ENCODE peak calls at places on chromosomes 6 and 20, in eight cellular contexts. X is Panc1, E is upper lobe of left lung, B is HCT116, M is K562, K is GM23338, C is HepG2, F is GM12878. Z is an unnamed sample.

GRCh38 chr6:132391391-132392291 is 9.6 kb downstream of the MOXD1 start:
- ATAC-seq in X (no peak), E (peak; percentile 62), B (no peak), M (no peak), K (peak; percentile 51), C (no peak), F (no peak), Z (peak; percentile 91)

GRCh38 chr6:11944111-11944510 is 68.0 kb upstream of the HIVEP1 start:
- ATAC-seq in X (no peak), E (no peak), B (no peak), M (no peak), K (no peak), C (no peak), F (no peak), Z (no peak)

GRCh38 chr6:118770112-118770788 is 118.9 kb upstream of the CEP85L start:
- ATAC-seq in X (no peak), E (no peak), B (no peak), M (no peak), K (no peak), C (no peak), F (no peak), Z (no peak)

GRCh38 chr6:134007077-134007476 is 45.3 kb downstream of the SLC2A12 start:
- ATAC-seq in X (no peak), E (peak; percentile 70), B (no peak), M (no peak), K (no peak), C (no peak), F (no peak), Z (no peak)

GRCh38 chr6:23027281-23027680 is 457.9 kb downstream of the HDGFL1 start:
- ATAC-seq in X (no peak), E (no peak), B (no peak), M (no peak), K (no peak), C (no peak), F (no peak), Z (no peak)

GRCh38 chr6:153138930-153139329 is 7.8 kb upstream of the RGS17 start:
- ATAC-seq in X (no peak), E (no peak), B (no peak), M (no peak), K (no peak), C (no peak), F (no peak), Z (no peak)

GRCh38 chr6:144377586-144377985 is 92.5 kb downstream of the UTRN start:
- ATAC-seq in X (peak; percentile 45), E (peak; percentile 40), B (no peak), M (no peak), K (no peak), C (peak; percentile 6), F (no peak), Z (peak; percentile 43)

GRCh38 chr6:43544461-43544860 is 27.6 kb downstream of the POLR1C start:
- ATAC-seq in X (no peak), E (no peak), B (no peak), M (no peak), K (no peak), C (no peak), F (peak; percentile 26), Z (no peak)

GRCh38 chr6:41175084-41175483 is 12.2 kb upstream of the TREM2 start:
- ATAC-seq in X (no peak), E (no peak), B (no peak), M (no peak), K (no peak), C (no peak), F (no peak), Z (no peak)

GRCh38 chr6:164079275-164079600 is 664.7 kb downstream of the QKI start:
- ATAC-seq in X (no peak), E (no peak), B (no peak), M (no peak), K (no peak), C (no peak), F (no peak), Z (no peak)

GRCh38 chr6:117449549-117450439 is 24.1 kb upstream of the ROS1 start:
- ATAC-seq in X (no peak), E (no peak), B (peak; percentile 53), M (peak; percentile 75), K (peak; percentile 67), C (peak; percentile 54), F (peak; percentile 62), Z (no peak)

GRCh38 chr20:63690898-63691710 is 5.3 kb upstream of the TNFRSF6B start:
- ATAC-seq in X (peak; percentile 8), E (no peak), B (no peak), M (no peak), K (no peak), C (no peak), F (peak; percentile 60), Z (no peak)

GRCh38 chr6:35017461-35018183 is 123.5 kb downstream of the TCP11 start:
- ATAC-seq in X (no peak), E (peak; percentile 70), B (no peak), M (no peak), K (no peak), C (no peak), F (no peak), Z (peak; percentile 78)

GRCh38 chr6:99711925-99712324 is 105.3 kb downstream of the PRDM13 start:
- ATAC-seq in X (no peak), E (no peak), B (no peak), M (no peak), K (no peak), C (no peak), F (no peak), Z (no peak)

GRCh38 chr6:122495612-122496011 is 24.0 kb upstream of the SERINC1 start:
- ATAC-seq in X (no peak), E (no peak), B (no peak), M (no peak), K (no peak), C (no peak), F (peak; percentile 30), Z (no peak)

GRCh38 chr20:15760217-15760567 is 813.1 kb downstream of the KIF16B start:
- ATAC-seq in X (no peak), E (no peak), B (no peak), M (no peak), K (no peak), C (no peak), F (no peak), Z (no peak)

DNA sequence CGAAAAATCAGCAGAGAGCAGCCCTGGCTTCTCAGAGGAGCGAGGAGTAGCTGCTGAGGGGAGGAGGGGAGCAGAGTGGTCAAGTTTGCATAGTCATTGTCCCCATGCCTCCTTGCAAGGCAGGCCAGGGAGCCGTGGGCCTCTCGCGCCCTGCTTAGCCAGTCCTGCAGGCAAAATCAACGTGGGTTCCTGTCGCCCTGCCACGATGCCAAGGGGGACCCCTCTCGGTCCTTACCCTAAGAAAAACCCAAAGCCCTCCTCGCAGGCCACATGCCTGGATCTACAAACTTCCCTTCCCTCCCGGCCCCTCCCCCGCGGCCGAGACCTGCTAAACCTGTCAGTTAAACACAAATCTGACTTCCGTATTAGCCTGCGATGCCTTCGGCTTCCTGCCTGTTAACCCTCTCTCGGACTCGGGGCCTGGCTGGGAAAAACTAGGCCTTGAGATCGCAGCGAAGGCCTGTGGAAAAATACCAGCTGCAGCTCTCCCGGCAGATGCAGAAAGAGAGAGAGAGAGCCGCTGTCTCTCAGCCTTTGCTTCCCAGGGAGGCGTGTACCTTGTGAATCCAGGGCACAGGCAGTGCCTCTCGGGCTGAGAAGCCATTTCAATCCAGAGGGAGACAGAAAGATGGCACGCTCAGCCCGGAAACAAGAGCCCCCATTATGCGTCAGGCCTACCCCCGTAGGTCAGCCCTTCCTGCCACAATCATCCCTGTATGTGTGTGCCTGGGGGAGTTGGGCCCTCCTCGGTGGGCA is 975 bp upstream of the ZMYND8 start:
- ATAC-seq in X (peak; percentile 31), E (peak; percentile 72), B (peak; percentile 43), M (peak; percentile 46), K (peak; percentile 19), C (peak; percentile 58), F (peak; percentile 71), Z (peak; percentile 48)
- TF ChIP-seq POLR2AphosphoS5 in X (peak; percentile 68), E (peak; percentile 74), B (peak; percentile 57), M (peak; percentile 33), K (peak; percentile 25), C (peak; percentile 82), F (peak; percentile 89), Z (peak; percentile 86)

DNA sequence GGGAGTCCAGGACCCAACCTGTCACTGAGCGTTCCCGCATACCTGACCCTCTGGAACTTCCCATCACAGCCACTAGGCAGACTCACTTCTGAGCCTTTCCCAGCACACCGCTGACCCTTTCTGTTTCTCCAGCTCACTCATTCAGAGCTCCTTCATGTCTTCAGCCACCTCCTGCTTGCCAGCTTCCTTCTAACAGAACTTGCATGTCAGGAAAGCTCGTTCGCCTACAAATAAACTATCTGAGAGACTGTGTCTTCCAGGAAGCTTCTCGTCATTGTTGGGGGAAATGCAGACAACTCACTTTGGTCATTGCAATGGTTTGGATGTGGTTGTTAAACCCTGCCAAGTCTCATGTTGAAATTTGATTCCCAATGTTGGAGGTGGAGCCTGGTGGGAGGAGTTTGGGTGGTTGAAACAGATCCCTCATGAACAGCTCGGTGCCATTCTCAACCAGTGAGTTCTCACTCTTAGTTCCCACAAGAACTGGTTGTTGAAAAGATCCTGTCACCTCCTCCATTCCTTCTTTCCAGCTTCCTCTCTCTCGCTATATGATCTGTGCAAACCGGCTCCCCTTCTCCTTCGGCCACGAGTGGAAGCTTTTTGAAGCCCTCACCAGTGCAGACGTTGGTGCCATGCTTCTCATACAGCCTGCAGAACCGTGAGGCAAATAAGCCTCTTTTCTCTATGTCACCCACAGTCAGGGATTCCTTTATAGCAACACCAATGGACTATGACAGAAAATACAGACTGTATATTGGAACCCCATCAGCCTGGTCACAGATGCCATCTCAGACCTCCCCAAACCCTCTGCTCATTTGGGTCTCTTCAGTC is 1.4 kb upstream of the MUC21 start:
- ATAC-seq in X (peak; percentile 82), E (peak; percentile 76), B (peak; percentile 86), M (peak; percentile 88), K (peak; percentile 100), C (peak; percentile 98), F (no peak), Z (peak; percentile 65)
- H3K4me3 ChIP-seq in X (no peak overlapping the region), E (no peak overlapping the region), B (no peak overlapping the region), M (no peak overlapping the region), K (peak overlapping the region; percentile 34), C (no peak overlapping the region), F (no peak overlapping the region), Z (no peak overlapping the region)

GRCh38 chr6:136644597-136644952 is 94.4 kb upstream of the MAP7 start:
- ATAC-seq in X (peak; percentile 47), E (no peak), B (peak; percentile 51), M (peak; percentile 38), K (peak; percentile 10), C (peak; percentile 36), F (peak; percentile 39), Z (no peak)

GRCh38 chr6:136651982-136652381 is 101.8 kb upstream of the MAP7 start:
- ATAC-seq in X (no peak), E (no peak), B (no peak), M (no peak), K (no peak), C (no peak), F (no peak), Z (no peak)

GRCh38 chr6:136646377-136646776 is 96.2 kb upstream of the MAP7 start:
- ATAC-seq in X (no peak), E (no peak), B (no peak), M (no peak), K (no peak), C (no peak), F (no peak), Z (peak; percentile 40)

GRCh38 chr6:136643850-136644596 is 93.8 kb upstream of the MAP7 start:
- ATAC-seq in X (peak; percentile 99), E (peak; percentile 97), B (peak; percentile 99), M (peak; percentile 95), K (peak; percentile 99), C (peak; percentile 99), F (peak; percentile 90), Z (peak; percentile 89)

GRCh38 chr6:136647363-136647763 is 97.1 kb upstream of the MAP7 start:
- ATAC-seq in X (no peak), E (peak; percentile 42), B (no peak), M (peak; percentile 65), K (no peak), C (no peak), F (peak; percentile 67), Z (peak; percentile 69)
- TF ChIP-seq POLR2AphosphoS5 in X (no peak), E (peak; percentile 55), B (no peak), M (no peak), K (no peak), C (no peak), F (no peak), Z (peak; percentile 34)

GRCh38 chr20:58237318-58238182 is 9.1 kb upstream of the ANKRD60 start:
- ATAC-seq in X (no peak), E (no peak), B (no peak), M (no peak), K (no peak), C (no peak), F (no peak), Z (peak; percentile 20)
- H3K4me3 ChIP-seq in X (peak overlapping the region; percentile 47), E (no peak overlapping the region), B (no peak overlapping the region), M (no peak overlapping the region), K (peak overlapping the region; percentile 55), C (no peak overlapping the region), F (peak overlapping the region; percentile 49), Z (no peak overlapping the region)